ENCODE peak calls at places on chromosomes 11 and 22, in nine cellular contexts. V is CD8-positive, alpha-beta memory T cell; O is HAP-1; Q is mesenchymal stem cell; N is prostate gland; W is ovary; R is neural progenitor cell; H is stomach; B is psoas muscle. S is an unnamed sample.

GRCh38 chr11:112412383-112412782 is 151.7 kb upstream of the PLET1 start:
- DNase-seq in V (no peak), O (no peak), Q (peak), N (no peak), W (no peak), R (no peak), H (no peak), B (no peak), S (no peak)

GRCh38 chr22:38238519-38239051 is 34.2 kb downstream of the TMEM184B start:
- DNase-seq in V (no peak), O (no peak), Q (no peak), N (no peak), W (no peak), R (no peak), H (no peak), B (no peak), S (peak)

GRCh38 chr22:50086526-50086925 is 1.3 kb upstream of the MLC1 start:
- DNase-seq in V (no peak), O (no peak), Q (peak), N (no peak), W (no peak), R (no peak), H (no peak), B (no peak), S (peak)

GRCh38 chr11:94851864-94852581 is 83.9 kb downstream of the AMOTL1 start:
- DNase-seq in V (no peak), O (no peak), Q (no peak), N (peak), W (no peak), R (no peak), H (no peak), B (no peak), S (no peak)

GRCh38 chr22:17903564-17904295 is 120.6 kb downstream of the MICAL3 start:
- DNase-seq in V (no peak), O (no peak), Q (no peak), N (no peak), W (no peak), R (peak), H (no peak), B (no peak), S (no peak)

GRCh38 chr11:8338138-8338537 is 74.5 kb upstream of the LMO1 start:
- DNase-seq in V (no peak), O (peak), Q (peak), N (peak), W (peak), R (peak), H (peak), B (peak), S (peak)

GRCh38 chr11:129252621-129253020 is 60.5 kb upstream of the ARHGAP32 start:
- DNase-seq in V (no peak), O (peak), Q (no peak), N (no peak), W (no peak), R (peak), H (no peak), B (no peak), S (no peak)

GRCh38 chr11:62853279-62853965 is 14.0 kb upstream of the WDR74 start:
- DNase-seq in V (no peak), O (no peak), Q (no peak), N (no peak), W (no peak), R (no peak), H (no peak), B (no peak), S (no peak)

GRCh38 chr11:1138053-1138452 is 19.7 kb upstream of the MUC5AC start:
- DNase-seq in V (no peak), O (no peak), Q (no peak), N (no peak), W (no peak), R (no peak), H (no peak), B (no peak), S (no peak)

GRCh38 chr11:13010737-13011342 is 1.7 kb downstream of the RASSF10 start:
- DNase-seq in V (no peak), O (no peak), Q (no peak), N (no peak), W (peak), R (peak), H (peak), B (no peak), S (no peak)

GRCh38 chr11:13013054-13013488 is 4.0 kb downstream of the RASSF10 start:
- DNase-seq in V (no peak), O (no peak), Q (no peak), N (no peak), W (no peak), R (no peak), H (no peak), B (no peak), S (no peak)

GRCh38 chr11:13009921-13010736 is 1.0 kb downstream of the RASSF10 start:
- DNase-seq in V (no peak), O (no peak), Q (no peak), N (no peak), W (no peak), R (peak), H (peak), B (peak), S (peak)

GRCh38 chr11:13011366-13012036 is 2.4 kb downstream of the RASSF10 start:
- DNase-seq in V (no peak), O (no peak), Q (no peak), N (no peak), W (no peak), R (no peak), H (no peak), B (no peak), S (no peak)

DNA sequence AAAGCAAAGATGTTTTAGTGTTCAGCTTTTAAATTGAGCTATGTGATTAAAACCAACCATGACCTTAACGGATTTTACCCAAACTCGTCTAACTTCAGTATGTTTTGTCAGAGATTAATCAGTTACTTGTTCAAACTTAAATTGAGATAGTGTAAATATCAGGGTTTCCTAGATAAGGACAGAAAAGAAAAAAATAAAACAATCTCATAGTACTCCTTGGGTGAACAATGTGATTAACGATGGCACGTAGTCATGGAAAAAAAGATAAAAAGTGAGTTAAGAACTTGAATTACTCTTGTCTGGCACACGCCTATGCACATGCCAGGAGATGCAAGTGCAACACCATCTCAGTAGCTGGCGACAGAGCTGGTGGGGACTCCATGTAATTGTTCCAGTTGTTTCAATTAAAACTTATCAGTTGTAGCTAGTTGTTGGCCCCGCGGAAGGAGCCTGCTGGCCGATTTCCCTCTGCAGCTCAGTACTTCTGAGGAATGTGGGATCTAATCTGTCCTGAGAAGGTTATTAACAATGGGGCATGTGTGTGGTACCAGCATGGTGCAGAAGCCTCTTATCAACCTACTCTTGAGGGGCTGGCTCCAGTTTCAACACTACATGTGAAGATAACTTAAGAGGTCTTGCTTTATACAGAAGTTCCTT is 3.0 kb downstream of the RASSF10 start:
- DNase-seq in V (no peak), O (no peak), Q (no peak), N (no peak), W (no peak), R (peak), H (peak), B (no peak), S (no peak)
- H3K4me3 ChIP-seq in V (no peak), O (no peak), Q (no peak), N (no peak), W (no peak), R (peak), H (peak), B (peak), S (no peak)

DNA sequence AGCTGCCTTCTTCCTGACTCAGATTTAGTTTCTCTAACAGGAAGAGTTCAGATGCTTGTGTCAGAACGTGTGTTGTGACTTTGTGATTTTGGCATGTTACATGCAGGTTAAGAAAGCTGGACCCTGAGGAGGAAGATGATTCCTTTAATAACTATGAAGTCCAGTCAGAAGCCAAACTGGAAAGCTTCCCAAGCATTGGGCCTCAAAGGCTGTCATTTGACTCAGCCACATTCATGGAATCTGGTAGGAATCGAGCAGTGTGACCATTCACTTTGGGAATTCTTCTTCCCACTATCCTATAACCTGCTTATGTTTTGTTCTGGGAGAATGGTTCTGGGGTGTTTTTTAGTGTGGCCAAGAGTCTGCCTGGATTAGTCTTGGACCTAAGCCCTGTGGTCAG is 48.0 kb downstream of the CABIN1 start:
- DNase-seq in V (no peak), O (no peak), Q (peak), N (no peak), W (no peak), R (no peak), H (no peak), B (no peak), S (peak)
- H3K4me3 ChIP-seq in V (no peak), O (no peak), Q (peak), N (no peak), W (no peak), R (no peak), H (no peak), B (no peak), S (no peak)

GRCh38 chr22:40044870-40045834 is 50.4 kb downstream of the FAM83F start:
- DNase-seq in V (peak), O (peak), Q (peak), N (no peak), W (peak), R (peak), H (peak), B (peak), S (no peak)

GRCh38 chr22:40043086-40043485 is 48.3 kb downstream of the FAM83F start:
- DNase-seq in V (no peak), O (no peak), Q (no peak), N (peak), W (peak), R (no peak), H (no peak), B (peak), S (peak)

GRCh38 chr22:40043793-40044101 is 49.0 kb downstream of the FAM83F start:
- DNase-seq in V (no peak), O (no peak), Q (no peak), N (no peak), W (no peak), R (no peak), H (no peak), B (no peak), S (no peak)

GRCh38 chr22:40044102-40044869 is 49.5 kb downstream of the FAM83F start:
- DNase-seq in V (peak), O (peak), Q (peak), N (peak), W (peak), R (peak), H (peak), B (peak), S (peak)

DNA sequence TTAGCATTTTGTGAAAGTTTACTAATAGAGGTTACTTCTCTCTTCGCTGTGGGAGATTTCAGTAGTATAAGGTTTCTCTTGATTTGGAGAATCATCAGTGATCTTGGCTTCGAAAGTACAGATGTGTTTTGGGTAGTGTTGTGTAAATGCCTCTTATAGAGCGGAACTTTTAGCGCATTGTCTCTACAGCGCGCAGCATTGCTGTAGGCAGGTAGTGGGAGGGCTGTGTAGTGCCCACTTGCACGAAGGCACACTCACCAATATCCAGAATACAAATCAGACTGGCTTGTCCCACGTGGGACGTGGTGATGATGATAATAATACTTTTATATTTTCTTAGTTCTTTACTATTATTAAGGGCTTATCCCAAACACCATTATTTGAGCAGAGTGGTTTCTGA is 51.4 kb downstream of the FAM83F start:
- DNase-seq in V (no peak), O (no peak), Q (no peak), N (no peak), W (no peak), R (no peak), H (no peak), B (no peak), S (no peak)
- H3K4me3 ChIP-seq in V (peak), O (peak), Q (peak), N (no peak), W (no peak), R (peak), H (peak), B (peak), S (no peak)

GRCh38 chr11:86918943-86919342 is 36.3 kb downstream of the FZD4 start:
- DNase-seq in V (no peak), O (no peak), Q (no peak), N (no peak), W (no peak), R (no peak), H (no peak), B (no peak), S (peak)
- H3K4me3 ChIP-seq in V (no peak), O (no peak), Q (peak), N (no peak), W (no peak), R (no peak), H (no peak), B (no peak), S (no peak)

GRCh38 chr22:39616781-39617180 is 46.2 kb downstream of the CACNA1I start:
- DNase-seq in V (no peak), O (no peak), Q (no peak), N (no peak), W (no peak), R (no peak), H (no peak), B (no peak), S (no peak)
- H3K4me3 ChIP-seq in V (no peak), O (no peak), Q (no peak), N (no peak), W (no peak), R (no peak), H (no peak), B (no peak), S (no peak)

GRCh38 chr11:134332782-134333181 is 994 bp downstream of the GLB1L2 start:
- DNase-seq in V (no peak), O (no peak), Q (no peak), N (no peak), W (no peak), R (no peak), H (no peak), B (no peak), S (no peak)
- H3K4me3 ChIP-seq in V (peak), O (peak), Q (no peak), N (peak), W (peak), R (peak), H (peak), B (peak), S (no peak)

S was measured in cardiac fibroblast.